ENCODE peak calls at places on chromosome 14, in nine cellular contexts. P, E, S, Q, A, X, J, T and B are unnamed samples.

GRCh38 chr14:39988939-39989338 is 556.7 kb upstream of the FBXO33 start:
- DNase-seq in P (peak), E (peak), S (peak), Q (peak), A (no peak), X (peak), J (no peak), T (no peak), B (no peak)

GRCh38 chr14:20455355-20456300 is 602 bp downstream of the APEX1 start:
- DNase-seq in P (peak), E (no peak), S (no peak), Q (peak), A (peak), X (peak), J (no peak), T (no peak), B (no peak)

GRCh38 chr14:31414190-31414833 is 6.0 kb downstream of the HEATR5A start:
- DNase-seq in P (no peak), E (peak), S (peak), Q (peak), A (no peak), X (no peak), J (no peak), T (no peak), B (no peak)

GRCh38 chr14:70995671-70996070 is 88.4 kb downstream of the PCNX1 start:
- DNase-seq in P (no peak), E (peak), S (peak), Q (peak), A (no peak), X (no peak), J (no peak), T (no peak), B (no peak)

GRCh38 chr14:50342211-50343080 is 30.3 kb downstream of the DMAC2L start:
- DNase-seq in P (no peak), E (peak), S (peak), Q (peak), A (peak), X (peak), J (peak), T (peak), B (no peak)

GRCh38 chr14:64722842-64723447 is 18.7 kb downstream of the PLEKHG3 start:
- DNase-seq in P (no peak), E (no peak), S (no peak), Q (no peak), A (no peak), X (no peak), J (no peak), T (no peak), B (no peak)

GRCh38 chr14:70315942-70316341 is 43.5 kb downstream of the COX16 start:
- DNase-seq in P (no peak), E (no peak), S (no peak), Q (no peak), A (no peak), X (no peak), J (no peak), T (no peak), B (no peak)

GRCh38 chr14:21308479-21309237 is 28.8 kb downstream of the RPGRIP1 start:
- DNase-seq in P (peak), E (peak), S (peak), Q (peak), A (no peak), X (peak), J (peak), T (peak), B (peak)

GRCh38 chr14:32083789-32084188 is 6.7 kb downstream of the ARHGAP5 start:
- DNase-seq in P (no peak), E (peak), S (peak), Q (no peak), A (no peak), X (no peak), J (no peak), T (no peak), B (no peak)

GRCh38 chr14:99252443-99252939 is 19.5 kb downstream of the BCL11B start:
- DNase-seq in P (no peak), E (no peak), S (no peak), Q (no peak), A (no peak), X (no peak), J (no peak), T (no peak), B (no peak)

GRCh38 chr14:68260121-68260520 is 440.5 kb downstream of the RAD51B start:
- DNase-seq in P (no peak), E (no peak), S (no peak), Q (no peak), A (no peak), X (no peak), J (no peak), T (no peak), B (no peak)

GRCh38 chr14:74599201-74599809 is 12.7 kb downstream of the LTBP2 start:
- DNase-seq in P (no peak), E (no peak), S (no peak), Q (peak), A (no peak), X (no peak), J (no peak), T (no peak), B (no peak)

GRCh38 chr14:69441948-69442347 is 42.6 kb upstream of the PLEKHD1 start:
- DNase-seq in P (no peak), E (no peak), S (no peak), Q (peak), A (no peak), X (no peak), J (no peak), T (no peak), B (no peak)

GRCh38 chr14:103520657-103521437 is 1.8 kb downstream of the CKB start:
- DNase-seq in P (peak), E (peak), S (peak), Q (peak), A (no peak), X (no peak), J (peak), T (peak), B (no peak)

GRCh38 chr14:55031190-55031589 is 4.2 kb downstream of the SOCS4 start:
- DNase-seq in P (no peak), E (no peak), S (no peak), Q (no peak), A (no peak), X (no peak), J (no peak), T (no peak), B (no peak)

GRCh38 chr14:78022059-78022458 is 148.1 kb upstream of the NRXN3 start:
- DNase-seq in P (peak), E (peak), S (peak), Q (peak), A (peak), X (peak), J (peak), T (no peak), B (peak)

GRCh38 chr14:94598506-94598815 is 13.7 kb upstream of the SERPINA3 start:
- DNase-seq in P (no peak), E (no peak), S (no peak), Q (no peak), A (no peak), X (no peak), J (no peak), T (no peak), B (no peak)

GRCh38 chr14:53715390-53715730 is 241.3 kb downstream of the BMP4 start:
- DNase-seq in P (no peak), E (peak), S (peak), Q (peak), A (peak), X (peak), J (no peak), T (no peak), B (no peak)

GRCh38 chr14:32727827-32728226 is 210.9 kb upstream of the NPAS3 start:
- DNase-seq in P (no peak), E (no peak), S (no peak), Q (no peak), A (no peak), X (no peak), J (no peak), T (no peak), B (no peak)

GRCh38 chr14:21070083-21070609 is at the start of gene ARHGEF40:
- DNase-seq in P (no peak), E (peak), S (no peak), Q (peak), A (peak), X (no peak), J (peak), T (no peak), B (no peak)

GRCh38 chr14:73811164-73811503 is 40.5 kb upstream of the PTGR2 start:
- DNase-seq in P (no peak), E (no peak), S (no peak), Q (no peak), A (no peak), X (no peak), J (no peak), T (no peak), B (no peak)

GRCh38 chr14:75307700-75308379 is 29.2 kb downstream of the FOS start:
- DNase-seq in P (peak), E (peak), S (peak), Q (peak), A (no peak), X (peak), J (peak), T (peak), B (no peak)

GRCh38 chr14:49051328-49052060 is 534.7 kb downstream of the RPS29 start:
- DNase-seq in P (no peak), E (no peak), S (no peak), Q (no peak), A (no peak), X (no peak), J (no peak), T (no peak), B (no peak)

GRCh38 chr14:37889087-37889486 is 293.7 kb downstream of the TTC6 start:
- DNase-seq in P (no peak), E (no peak), S (no peak), Q (peak), A (no peak), X (no peak), J (no peak), T (no peak), B (no peak)

GRCh38 chr14:69154779-69155178 is 1.9 kb upstream of the DCAF5 start:
- DNase-seq in P (no peak), E (no peak), S (peak), Q (peak), A (no peak), X (no peak), J (no peak), T (peak), B (no peak)

GRCh38 chr14:80705241-80705980 is 236.1 kb downstream of the CEP128 start:
- DNase-seq in P (no peak), E (no peak), S (no peak), Q (no peak), A (no peak), X (no peak), J (no peak), T (no peak), B (no peak)

GRCh38 chr14:96002511-96002884 is 36.7 kb upstream of the C14orf132 start:
- DNase-seq in P (no peak), E (no peak), S (no peak), Q (no peak), A (no peak), X (no peak), J (no peak), T (no peak), B (no peak)